ENCODE peak calls at places on chromosomes 13 and 19, in seven cellular contexts. Q, V, S, C, H, G and L are unnamed samples.

GRCh38 chr19:38502410-38503143 is 69.1 kb downstream of the RYR1 start:
- DNase-seq in Q (no peak), V (no peak), S (no peak), C (no peak), G (no peak), H (no peak), L (no peak)

GRCh38 chr19:45798995-45799517 is 6.4 kb upstream of the DMWD start:
- DNase-seq in G (peak), H (peak), V (no peak), S (no peak), Q (peak), C (peak), L (peak)

GRCh38 chr19:16160943-16161560 is 12.3 kb downstream of the CIB3 start:
- DNase-seq in H (peak), G (peak), C (peak), S (no peak), V (no peak), Q (no peak), L (peak)

GRCh38 chr19:49705919-49706318 is 15.0 kb downstream of the CPT1C start:
- DNase-seq in C (no peak), Q (no peak), V (no peak), S (no peak), G (no peak), H (no peak), L (no peak)

GRCh38 chr13:108322206-108322824 is 52.8 kb downstream of the TNFSF13B start:
- DNase-seq in C (peak), G (peak), S (peak), Q (no peak), H (no peak), V (no peak), L (peak)

GRCh38 chr19:35991731-35992450 is 3.1 kb upstream of the SDHAF1 start:
- DNase-seq in S (no peak), Q (no peak), G (no peak), H (peak), V (no peak), C (no peak), L (no peak)

GRCh38 chr19:39746836-39747529 is 9.2 kb upstream of the CLC start:
- DNase-seq in C (peak), Q (no peak), H (no peak), V (no peak), S (no peak), G (no peak), L (no peak)

GRCh38 chr13:43520331-43520730 is 266.4 kb downstream of the ENOX1 start:
- DNase-seq in G (no peak), Q (no peak), C (no peak), S (no peak), V (no peak), H (no peak), L (no peak)

GRCh38 chr13:47046706-47047105 is 149.9 kb upstream of the HTR2A start:
- DNase-seq in C (no peak), Q (no peak), V (no peak), S (no peak), G (no peak), H (no peak), L (no peak)

GRCh38 chr19:12864143-12864542 is 17.1 kb downstream of the DNASE2 start:
- DNase-seq in V (no peak), G (no peak), C (no peak), Q (no peak), S (no peak), H (no peak), L (no peak)

GRCh38 chr13:41652735-41653361 is 195.5 kb downstream of the RGCC start:
- DNase-seq in H (peak), C (peak), G (peak), V (no peak), Q (no peak), S (peak), L (peak)

GRCh38 chr19:4557971-4558941 is 1.2 kb downstream of the SEMA6B start:
- DNase-seq in G (peak), V (no peak), S (no peak), C (peak), H (no peak), Q (peak), L (no peak)

GRCh38 chr13:51614350-51614786 is 30.1 kb downstream of the WDFY2 start:
- DNase-seq in Q (no peak), C (peak), V (no peak), H (peak), G (no peak), S (no peak), L (no peak)

GRCh38 chr19:15419413-15420025 is 731 bp upstream of the AKAP8L start:
- DNase-seq in Q (no peak), C (no peak), G (no peak), S (no peak), V (no peak), H (no peak), L (no peak)

GRCh38 chr13:75486654-75487053 is 4.7 kb upstream of the TBC1D4 start:
- DNase-seq in V (no peak), S (no peak), C (no peak), H (no peak), Q (no peak), G (no peak), L (no peak)

GRCh38 chr13:110560606-110561334 is 752 bp downstream of the RAB20 start:
- DNase-seq in C (peak), H (peak), G (peak), S (peak), Q (peak), V (no peak), L (no peak)

GRCh38 chr13:89688908-89689307 is 1658.6 kb upstream of the MIR17HG start:
- DNase-seq in Q (no peak), G (no peak), S (no peak), V (no peak), C (no peak), H (no peak), L (no peak)
- H4K8ac ChIP-seq in Q (no peak), G (no peak), S (no peak), V (no peak), C (no peak), H (no peak), L (no peak)

GRCh38 chr13:21673592-21674270 is 2.9 kb downstream of the FGF9 start:
- DNase-seq in H (no peak), Q (peak), G (peak), V (no peak), S (peak), C (peak), L (peak)
- H4K8ac ChIP-seq in H (peak), Q (no peak), G (no peak), V (peak), S (peak), C (no peak), L (no peak)

DNA sequence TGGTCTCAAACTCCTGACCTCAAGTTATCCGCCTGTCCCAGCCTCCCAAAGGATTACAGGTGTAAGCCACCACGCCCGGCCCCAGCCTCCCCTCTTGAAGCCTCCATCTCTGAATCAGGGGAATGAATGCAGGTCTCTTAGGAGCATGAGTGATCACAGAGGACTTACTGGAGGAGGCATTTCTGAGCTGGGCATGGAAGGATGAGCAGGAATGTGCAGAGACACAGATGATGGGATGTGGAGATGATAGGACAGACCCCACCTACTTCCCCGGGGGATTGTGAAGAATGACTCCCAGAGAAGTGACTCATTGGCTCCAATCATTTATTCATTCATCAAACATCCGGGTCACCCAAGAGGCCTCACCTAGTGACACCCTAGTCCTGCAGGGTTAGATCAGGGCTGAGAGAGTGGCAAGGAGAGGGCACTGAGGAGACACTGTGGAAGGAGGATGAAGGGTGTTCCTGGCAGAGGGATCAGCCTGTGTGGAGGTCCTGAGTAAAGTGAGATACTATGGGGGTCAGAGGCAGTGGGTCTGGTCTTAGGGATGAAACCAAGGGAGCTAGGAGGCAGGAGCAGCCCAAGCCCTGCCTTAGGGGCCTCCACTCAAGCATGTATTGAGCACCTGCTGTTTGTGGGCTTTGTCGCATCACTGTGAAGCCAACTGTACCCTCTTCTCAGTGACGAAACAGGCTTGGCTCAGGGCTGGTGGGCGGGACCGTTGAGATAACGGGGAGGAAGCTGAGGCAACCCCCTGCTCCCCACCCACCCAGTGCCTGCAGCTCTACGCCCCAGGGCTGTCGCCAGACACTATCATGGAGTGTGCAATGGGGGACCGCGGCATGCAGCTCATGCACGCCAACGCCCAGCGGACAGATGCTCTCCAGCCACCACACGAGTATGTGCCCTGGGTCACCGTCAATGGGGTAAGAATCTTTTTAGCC is 3.0 kb downstream of the IFI30 start:
- DNase-seq in Q (no peak), S (no peak), C (no peak), H (no peak), V (no peak), G (no peak), L (no peak)
- H4K8ac ChIP-seq in Q (no peak), S (no peak), C (no peak), H (no peak), V (no peak), G (no peak), L (no peak)

GRCh38 chr13:30882996-30883766 is 22.9 kb upstream of the MEDAG start:
- DNase-seq in Q (no peak), H (no peak), S (no peak), G (no peak), C (no peak), V (no peak), L (no peak)

GRCh38 chr13:30880756-30881155 is 25.3 kb upstream of the MEDAG start:
- DNase-seq in V (no peak), S (no peak), C (no peak), H (no peak), G (peak), Q (no peak), L (peak)

GRCh38 chr13:30881931-30882899 is 23.9 kb upstream of the MEDAG start:
- DNase-seq in S (no peak), V (no peak), C (peak), G (peak), Q (no peak), H (no peak), L (no peak)

GRCh38 chr13:30880151-30880551 is 25.9 kb upstream of the MEDAG start:
- DNase-seq in C (no peak), V (no peak), S (no peak), H (no peak), Q (no peak), G (peak), L (peak)

DNA sequence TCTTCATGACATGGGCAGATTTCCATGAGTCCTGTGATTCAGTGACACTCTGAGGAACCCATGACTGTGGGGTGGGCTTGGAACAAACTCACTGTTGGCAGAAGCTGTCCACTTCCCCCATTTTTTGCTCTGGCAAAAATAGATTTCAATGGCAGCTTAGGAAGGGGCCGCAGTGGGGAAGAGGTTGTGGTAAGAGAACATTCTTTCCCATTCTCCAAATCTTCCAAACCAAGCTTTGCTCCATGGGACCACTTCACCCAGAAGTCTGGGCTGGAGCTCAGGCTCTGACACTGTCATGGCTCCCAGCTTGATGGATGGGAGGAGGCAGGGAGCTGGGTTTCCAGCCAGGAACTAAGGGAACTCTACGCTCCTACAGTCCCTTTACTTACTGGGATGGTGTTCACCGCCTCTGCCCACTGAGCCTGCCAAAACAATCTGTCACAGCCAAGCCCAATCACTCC is 24.9 kb upstream of the MEDAG start:
- DNase-seq in C (no peak), S (no peak), V (no peak), Q (no peak), G (no peak), H (no peak), L (no peak)
- H4K8ac ChIP-seq in C (no peak), S (no peak), V (no peak), Q (no peak), G (peak), H (no peak), L (peak)

GRCh38 chr13:38697628-38698333 is 10.9 kb downstream of the FREM2 start:
- DNase-seq in V (no peak), S (no peak), C (peak), G (no peak), Q (no peak), H (no peak), L (no peak)
- H4K8ac ChIP-seq in V (no peak), S (no peak), C (no peak), G (no peak), Q (no peak), H (no peak), L (no peak)

GRCh38 chr13:80123945-80124344 is 217.0 kb downstream of the SPRY2 start:
- DNase-seq in V (no peak), G (no peak), H (no peak), C (peak), S (no peak), Q (no peak), L (no peak)

GRCh38 chr13:80131204-80131603 is 209.7 kb downstream of the SPRY2 start:
- DNase-seq in V (no peak), S (no peak), H (no peak), Q (peak), G (peak), C (peak), L (peak)

GRCh38 chr13:80121038-80121437 is 219.9 kb downstream of the SPRY2 start:
- DNase-seq in C (no peak), V (no peak), Q (no peak), G (no peak), S (no peak), H (no peak), L (peak)

DNA sequence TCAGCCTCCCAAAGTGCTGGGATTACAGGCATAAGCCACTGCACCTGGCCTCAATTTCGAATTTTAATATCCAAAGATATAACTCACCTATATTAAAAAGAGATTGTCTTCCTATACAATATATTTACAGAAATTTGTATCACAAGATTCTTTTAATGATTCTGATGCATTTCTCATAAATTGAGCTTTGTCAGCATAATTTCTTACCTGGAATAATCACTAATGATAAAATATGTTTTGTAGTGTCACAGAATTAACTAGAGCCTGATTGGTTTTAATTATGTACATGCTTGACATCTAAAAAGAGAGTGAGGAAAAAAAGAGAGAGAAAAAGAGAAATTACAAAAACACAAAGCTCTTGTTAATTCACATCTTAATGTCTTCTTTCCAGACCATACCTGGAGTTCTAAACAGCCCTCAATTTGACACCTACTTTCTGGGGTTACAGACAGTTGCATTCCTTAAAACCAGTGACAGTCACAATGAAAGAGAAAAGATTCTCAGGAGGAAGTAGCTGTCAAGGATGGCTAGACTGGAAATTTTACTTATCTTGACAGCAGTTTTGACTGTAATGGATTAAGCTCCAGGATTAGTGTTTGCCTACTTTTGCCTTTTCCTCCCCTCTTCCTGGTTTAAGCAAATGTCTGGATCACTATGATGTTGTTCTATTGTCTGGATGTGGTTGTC is 214.4 kb downstream of the SPRY2 start:
- DNase-seq in V (no peak), G (no peak), H (no peak), C (peak), S (no peak), Q (no peak), L (no peak)
- H4K8ac ChIP-seq in V (no peak), G (no peak), H (no peak), C (no peak), S (no peak), Q (no peak), L (no peak)

DNA sequence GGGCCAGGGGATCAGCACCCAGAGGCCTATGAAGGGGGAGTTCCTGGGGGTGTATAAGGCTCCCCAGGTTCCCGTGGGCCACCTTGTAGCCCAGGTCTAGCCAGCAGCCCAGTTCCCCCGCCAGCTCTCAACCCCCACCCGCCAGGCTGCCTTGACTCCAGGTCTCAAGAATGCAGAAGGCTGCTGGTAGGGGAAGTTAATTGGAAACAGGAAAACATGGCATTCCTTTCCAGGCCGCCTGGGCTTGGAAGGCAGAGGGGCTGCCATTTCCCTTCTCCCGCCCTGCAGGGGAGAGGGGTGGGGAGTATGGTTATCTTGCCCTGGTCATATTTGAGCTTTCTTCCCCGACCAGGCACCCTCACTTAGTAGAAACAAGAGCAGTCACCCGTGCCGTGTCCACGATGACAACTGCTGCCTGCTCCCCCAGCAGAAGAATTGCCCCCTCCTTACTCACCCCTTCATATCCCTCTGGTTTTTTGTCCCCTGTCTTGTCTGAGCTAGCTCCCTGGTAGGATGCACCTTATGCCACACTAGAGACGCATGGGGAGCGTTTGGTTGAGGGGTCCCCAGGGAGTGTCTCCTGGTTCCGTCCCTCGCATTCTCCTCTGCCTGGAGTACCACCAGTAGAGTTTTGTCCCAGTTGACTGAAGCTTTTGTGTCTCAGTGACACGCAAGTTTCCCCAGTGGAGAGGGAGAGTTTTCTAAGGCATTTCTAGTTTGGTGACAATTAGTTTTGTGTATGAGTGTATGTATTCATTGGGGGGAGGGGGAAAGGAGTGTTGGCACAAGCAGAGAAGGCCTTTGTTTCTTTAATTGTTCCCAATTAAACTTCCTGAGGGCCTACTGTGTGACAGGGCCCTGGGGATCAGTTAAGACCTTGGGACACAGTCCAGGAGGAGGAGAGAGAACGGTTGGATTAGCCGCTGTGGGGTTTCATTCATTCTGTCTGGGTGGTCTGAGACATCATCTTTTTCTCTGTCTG is 4.5 kb downstream of the BICRA start:
- DNase-seq in S (peak), V (no peak), G (peak), Q (peak), C (peak), H (peak), L (peak)
- H4K8ac ChIP-seq in S (no peak), V (no peak), G (peak), Q (no peak), C (no peak), H (peak), L (no peak)

GRCh38 chr13:36454121-36454520 is 21.8 kb downstream of the CCNA1 start:
- DNase-seq in S (no peak), G (no peak), V (no peak), Q (no peak), H (no peak), C (no peak), L (no peak)
- H4K8ac ChIP-seq in S (no peak), G (no peak), V (no peak), Q (no peak), H (no peak), C (no peak), L (no peak)